ENCODE peak calls at places on chromosome 1, in ten cellular contexts. One of them, this sample, is unnamed.
A peak's percentile ranks its signal among the peaks of the same experiment; 100 is the strongest.

GRCh38 chr1:217275617-217276398 is 355.1 kb downstream of the GPATCH2 start:
- ATAC-seq in memory B cell: no peak
- ATAC-seq in central memory CD8-positive, alpha-beta T cell: no peak
- ATAC-seq in pancreas: no peak
- ATAC-seq in HCT116: peak; percentile 38
- ATAC-seq in right cardiac atrium: no peak
- ATAC-seq in GM23338: no peak
- ATAC-seq in SK-N-SH treated with all-trans-retinoic acid at 6 μM for 48 hours: peak; percentile 73
- ATAC-seq in upper lobe of right lung: no peak
- ATAC-seq in Right ventricle myocardium superior: no peak
- ATAC-seq in this sample: no peak

GRCh38 chr1:91895832-91896556 is 10.0 kb upstream of the TGFBR3 start:
- ATAC-seq in GM23338: no peak
- ATAC-seq in memory B cell: no peak
- ATAC-seq in upper lobe of right lung: no peak
- ATAC-seq in Right ventricle myocardium superior: no peak
- ATAC-seq in central memory CD8-positive, alpha-beta T cell: no peak
- ATAC-seq in right cardiac atrium: no peak
- ATAC-seq in SK-N-SH treated with all-trans-retinoic acid at 6 μM for 48 hours: no peak
- ATAC-seq in HCT116: no peak
- ATAC-seq in pancreas: no peak
- ATAC-seq in this sample: no peak

GRCh38 chr1:203451849-203452784 is 23.5 kb upstream of the PRELP start:
- ATAC-seq in SK-N-SH treated with all-trans-retinoic acid at 6 μM for 48 hours: no peak
- ATAC-seq in HCT116: no peak
- ATAC-seq in upper lobe of right lung: no peak
- ATAC-seq in central memory CD8-positive, alpha-beta T cell: no peak
- ATAC-seq in pancreas: no peak
- ATAC-seq in memory B cell: no peak
- ATAC-seq in right cardiac atrium: no peak
- ATAC-seq in GM23338: no peak
- ATAC-seq in Right ventricle myocardium superior: peak; percentile 19
- ATAC-seq in this sample: no peak

GRCh38 chr1:207128336-207128921 is 24.4 kb downstream of the C4BPA start:
- ATAC-seq in Right ventricle myocardium superior: no peak
- ATAC-seq in right cardiac atrium: no peak
- ATAC-seq in SK-N-SH treated with all-trans-retinoic acid at 6 μM for 48 hours: no peak
- ATAC-seq in GM23338: no peak
- ATAC-seq in upper lobe of right lung: no peak
- ATAC-seq in central memory CD8-positive, alpha-beta T cell: no peak
- ATAC-seq in pancreas: no peak
- ATAC-seq in memory B cell: no peak
- ATAC-seq in HCT116: no peak
- ATAC-seq in this sample: no peak

GRCh38 chr1:197955486-197956394 is 38.6 kb downstream of the LHX9 start:
- ATAC-seq in central memory CD8-positive, alpha-beta T cell: no peak
- ATAC-seq in upper lobe of right lung: peak; percentile 52
- ATAC-seq in GM23338: no peak
- ATAC-seq in Right ventricle myocardium superior: no peak
- ATAC-seq in right cardiac atrium: no peak
- ATAC-seq in HCT116: no peak
- ATAC-seq in memory B cell: no peak
- ATAC-seq in SK-N-SH treated with all-trans-retinoic acid at 6 μM for 48 hours: peak; percentile 80
- ATAC-seq in pancreas: peak; percentile 79
- ATAC-seq in this sample: no peak

GRCh38 chr1:18936814-18937481 is 19.5 kb downstream of the IFFO2 start:
- ATAC-seq in HCT116: no peak
- ATAC-seq in upper lobe of right lung: no peak
- ATAC-seq in pancreas: no peak
- ATAC-seq in GM23338: no peak
- ATAC-seq in central memory CD8-positive, alpha-beta T cell: no peak
- ATAC-seq in SK-N-SH treated with all-trans-retinoic acid at 6 μM for 48 hours: no peak
- ATAC-seq in Right ventricle myocardium superior: no peak
- ATAC-seq in right cardiac atrium: no peak
- ATAC-seq in memory B cell: no peak
- ATAC-seq in this sample: peak; percentile 60

GRCh38 chr1:10502206-10502605 is 27.5 kb downstream of the PEX14 start:
- ATAC-seq in GM23338: no peak
- ATAC-seq in central memory CD8-positive, alpha-beta T cell: no peak
- ATAC-seq in HCT116: no peak
- ATAC-seq in right cardiac atrium: no peak
- ATAC-seq in memory B cell: no peak
- ATAC-seq in upper lobe of right lung: peak; percentile 28
- ATAC-seq in Right ventricle myocardium superior: no peak
- ATAC-seq in pancreas: no peak
- ATAC-seq in SK-N-SH treated with all-trans-retinoic acid at 6 μM for 48 hours: no peak
- ATAC-seq in this sample: no peak

GRCh38 chr1:205346956-205347574 is 9.7 kb downstream of the KLHDC8A start:
- ATAC-seq in Right ventricle myocardium superior: no peak
- ATAC-seq in SK-N-SH treated with all-trans-retinoic acid at 6 μM for 48 hours: no peak
- ATAC-seq in GM23338: no peak
- ATAC-seq in right cardiac atrium: no peak
- ATAC-seq in memory B cell: no peak
- ATAC-seq in upper lobe of right lung: peak; percentile 24
- ATAC-seq in HCT116: no peak
- ATAC-seq in pancreas: no peak
- ATAC-seq in central memory CD8-positive, alpha-beta T cell: no peak
- ATAC-seq in this sample: peak; percentile 24

GRCh38 chr1:5765997-5766913 is 226.0 kb downstream of the NPHP4 start:
- ATAC-seq in HCT116: peak; percentile 27
- ATAC-seq in SK-N-SH treated with all-trans-retinoic acid at 6 μM for 48 hours: no peak
- ATAC-seq in right cardiac atrium: no peak
- ATAC-seq in Right ventricle myocardium superior: no peak
- ATAC-seq in pancreas: no peak
- ATAC-seq in memory B cell: no peak
- ATAC-seq in central memory CD8-positive, alpha-beta T cell: no peak
- ATAC-seq in upper lobe of right lung: peak; percentile 32
- ATAC-seq in GM23338: peak; percentile 17
- ATAC-seq in this sample: peak; percentile 28

GRCh38 chr1:230175839-230176238 is 108.8 kb downstream of the GALNT2 start:
- ATAC-seq in Right ventricle myocardium superior: no peak
- ATAC-seq in central memory CD8-positive, alpha-beta T cell: no peak
- ATAC-seq in upper lobe of right lung: no peak
- ATAC-seq in right cardiac atrium: no peak
- ATAC-seq in pancreas: no peak
- ATAC-seq in HCT116: no peak
- ATAC-seq in memory B cell: no peak
- ATAC-seq in GM23338: no peak
- ATAC-seq in SK-N-SH treated with all-trans-retinoic acid at 6 μM for 48 hours: no peak
- ATAC-seq in this sample: no peak

GRCh38 chr1:19300211-19300610 is 11.6 kb upstream of the AKR7A3 start:
- ATAC-seq in upper lobe of right lung: no peak
- ATAC-seq in memory B cell: no peak
- ATAC-seq in central memory CD8-positive, alpha-beta T cell: no peak
- ATAC-seq in Right ventricle myocardium superior: no peak
- ATAC-seq in HCT116: no peak
- ATAC-seq in GM23338: no peak
- ATAC-seq in SK-N-SH treated with all-trans-retinoic acid at 6 μM for 48 hours: no peak
- ATAC-seq in right cardiac atrium: no peak
- ATAC-seq in pancreas: no peak
- ATAC-seq in this sample: no peak

GRCh38 chr1:117644696-117645311 is 39.0 kb downstream of the TENT5C start:
- ATAC-seq in upper lobe of right lung: peak; percentile 30
- ATAC-seq in right cardiac atrium: no peak
- ATAC-seq in HCT116: no peak
- ATAC-seq in memory B cell: peak; percentile 89
- ATAC-seq in central memory CD8-positive, alpha-beta T cell: peak; percentile 95
- ATAC-seq in GM23338: no peak
- ATAC-seq in SK-N-SH treated with all-trans-retinoic acid at 6 μM for 48 hours: no peak
- ATAC-seq in pancreas: no peak
- ATAC-seq in Right ventricle myocardium superior: no peak
- ATAC-seq in this sample: no peak

GRCh38 chr1:199226163-199226562 is 587.3 kb downstream of the PTPRC start:
- ATAC-seq in SK-N-SH treated with all-trans-retinoic acid at 6 μM for 48 hours: peak; percentile 87
- ATAC-seq in Right ventricle myocardium superior: no peak
- ATAC-seq in GM23338: no peak
- ATAC-seq in pancreas: no peak
- ATAC-seq in memory B cell: peak; percentile 77
- ATAC-seq in right cardiac atrium: no peak
- ATAC-seq in HCT116: no peak
- ATAC-seq in upper lobe of right lung: no peak
- ATAC-seq in central memory CD8-positive, alpha-beta T cell: peak; percentile 95
- ATAC-seq in this sample: no peak

GRCh38 chr1:8660455-8660854 is 157.0 kb downstream of the RERE start:
- ATAC-seq in SK-N-SH treated with all-trans-retinoic acid at 6 μM for 48 hours: peak; percentile 98
- ATAC-seq in central memory CD8-positive, alpha-beta T cell: no peak
- ATAC-seq in Right ventricle myocardium superior: peak; percentile 91
- ATAC-seq in upper lobe of right lung: peak; percentile 55
- ATAC-seq in pancreas: peak; percentile 56
- ATAC-seq in HCT116: no peak
- ATAC-seq in memory B cell: peak; percentile 25
- ATAC-seq in GM23338: peak; percentile 16
- ATAC-seq in right cardiac atrium: peak; percentile 88
- ATAC-seq in this sample: peak; percentile 73

GRCh38 chr1:45883633-45884032 is 80.2 kb downstream of the MAST2 start:
- ATAC-seq in pancreas: no peak
- ATAC-seq in Right ventricle myocardium superior: no peak
- ATAC-seq in SK-N-SH treated with all-trans-retinoic acid at 6 μM for 48 hours: peak; percentile 49
- ATAC-seq in central memory CD8-positive, alpha-beta T cell: no peak
- ATAC-seq in memory B cell: no peak
- ATAC-seq in GM23338: no peak
- ATAC-seq in right cardiac atrium: no peak
- ATAC-seq in upper lobe of right lung: no peak
- ATAC-seq in HCT116: no peak
- ATAC-seq in this sample: no peak

GRCh38 chr1:229440821-229441537 is 7.1 kb upstream of the ACTA1 start:
- ATAC-seq in pancreas: no peak
- ATAC-seq in HCT116: no peak
- ATAC-seq in upper lobe of right lung: no peak
- ATAC-seq in right cardiac atrium: peak; percentile 51
- ATAC-seq in GM23338: no peak
- ATAC-seq in SK-N-SH treated with all-trans-retinoic acid at 6 μM for 48 hours: peak; percentile 64
- ATAC-seq in central memory CD8-positive, alpha-beta T cell: no peak
- ATAC-seq in memory B cell: no peak
- ATAC-seq in Right ventricle myocardium superior: peak; percentile 37
- ATAC-seq in this sample: no peak

GRCh38 chr1:167821356-167821685 is 92.6 kb downstream of the ADCY10 start:
- ATAC-seq in central memory CD8-positive, alpha-beta T cell: no peak
- ATAC-seq in HCT116: no peak
- ATAC-seq in GM23338: no peak
- ATAC-seq in memory B cell: no peak
- ATAC-seq in right cardiac atrium: no peak
- ATAC-seq in SK-N-SH treated with all-trans-retinoic acid at 6 μM for 48 hours: no peak
- ATAC-seq in upper lobe of right lung: no peak
- ATAC-seq in Right ventricle myocardium superior: no peak
- ATAC-seq in pancreas: no peak
- ATAC-seq in this sample: no peak

GRCh38 chr1:32900371-32900955 is 726 bp downstream of the TMEM54 start:
- ATAC-seq in memory B cell: no peak
- ATAC-seq in SK-N-SH treated with all-trans-retinoic acid at 6 μM for 48 hours: peak; percentile 55
- ATAC-seq in Right ventricle myocardium superior: peak; percentile 12
- ATAC-seq in pancreas: peak; percentile 1
- ATAC-seq in right cardiac atrium: peak; percentile 5
- ATAC-seq in central memory CD8-positive, alpha-beta T cell: no peak
- ATAC-seq in upper lobe of right lung: no peak
- ATAC-seq in HCT116: peak; percentile 33
- ATAC-seq in GM23338: peak; percentile 64
- ATAC-seq in this sample: peak; percentile 4

GRCh38 chr1:39572379-39573096 is 4.1 kb downstream of the PABPC4 start:
- ATAC-seq in Right ventricle myocardium superior: no peak
- ATAC-seq in central memory CD8-positive, alpha-beta T cell: no peak
- ATAC-seq in SK-N-SH treated with all-trans-retinoic acid at 6 μM for 48 hours: no peak
- ATAC-seq in pancreas: no peak
- ATAC-seq in HCT116: no peak
- ATAC-seq in right cardiac atrium: no peak
- ATAC-seq in memory B cell: no peak
- ATAC-seq in upper lobe of right lung: no peak
- ATAC-seq in GM23338: no peak
- ATAC-seq in this sample: no peak

GRCh38 chr1:98761238-98761637 is 99.7 kb downstream of the SNX7 start:
- ATAC-seq in SK-N-SH treated with all-trans-retinoic acid at 6 μM for 48 hours: peak; percentile 50
- ATAC-seq in central memory CD8-positive, alpha-beta T cell: no peak
- ATAC-seq in pancreas: no peak
- ATAC-seq in right cardiac atrium: no peak
- ATAC-seq in memory B cell: no peak
- ATAC-seq in Right ventricle myocardium superior: no peak
- ATAC-seq in HCT116: peak; percentile 71
- ATAC-seq in GM23338: peak; percentile 82
- ATAC-seq in upper lobe of right lung: no peak
- ATAC-seq in this sample: no peak

GRCh38 chr1:151405167-151405951 is 6.0 kb downstream of the PSMB4 start:
- ATAC-seq in GM23338: no peak
- ATAC-seq in HCT116: no peak
- ATAC-seq in right cardiac atrium: peak; percentile 50
- ATAC-seq in Right ventricle myocardium superior: peak; percentile 63
- ATAC-seq in upper lobe of right lung: peak; percentile 13
- ATAC-seq in SK-N-SH treated with all-trans-retinoic acid at 6 μM for 48 hours: no peak
- ATAC-seq in central memory CD8-positive, alpha-beta T cell: no peak
- ATAC-seq in pancreas: no peak
- ATAC-seq in memory B cell: no peak
- ATAC-seq in this sample: no peak

GRCh38 chr1:53516181-53516580 is 57.0 kb downstream of the DMRTB1 start:
- ATAC-seq in memory B cell: no peak
- ATAC-seq in pancreas: no peak
- ATAC-seq in central memory CD8-positive, alpha-beta T cell: no peak
- ATAC-seq in SK-N-SH treated with all-trans-retinoic acid at 6 μM for 48 hours: no peak
- ATAC-seq in upper lobe of right lung: no peak
- ATAC-seq in HCT116: no peak
- ATAC-seq in GM23338: no peak
- ATAC-seq in right cardiac atrium: no peak
- ATAC-seq in Right ventricle myocardium superior: no peak
- ATAC-seq in this sample: no peak

GRCh38 chr1:192814805-192815204 is 6.0 kb downstream of the RGS2 start:
- ATAC-seq in upper lobe of right lung: peak; percentile 68
- ATAC-seq in right cardiac atrium: peak; percentile 48
- ATAC-seq in central memory CD8-positive, alpha-beta T cell: no peak
- ATAC-seq in Right ventricle myocardium superior: no peak
- ATAC-seq in pancreas: no peak
- ATAC-seq in memory B cell: no peak
- ATAC-seq in SK-N-SH treated with all-trans-retinoic acid at 6 μM for 48 hours: peak; percentile 15
- ATAC-seq in HCT116: no peak
- ATAC-seq in GM23338: no peak
- ATAC-seq in this sample: no peak

GRCh38 chr1:119799599-119800177 is 11.6 kb downstream of the REG4 start:
- ATAC-seq in right cardiac atrium: no peak
- ATAC-seq in memory B cell: no peak
- ATAC-seq in pancreas: peak; percentile 84
- ATAC-seq in Right ventricle myocardium superior: no peak
- ATAC-seq in central memory CD8-positive, alpha-beta T cell: no peak
- ATAC-seq in GM23338: no peak
- ATAC-seq in SK-N-SH treated with all-trans-retinoic acid at 6 μM for 48 hours: no peak
- ATAC-seq in HCT116: no peak
- ATAC-seq in upper lobe of right lung: no peak
- ATAC-seq in this sample: no peak

GRCh38 chr1:247298124-247298481 is 33.6 kb downstream of the ZNF496 start:
- ATAC-seq in GM23338: no peak
- ATAC-seq in Right ventricle myocardium superior: no peak
- ATAC-seq in memory B cell: no peak
- ATAC-seq in HCT116: no peak
- ATAC-seq in central memory CD8-positive, alpha-beta T cell: no peak
- ATAC-seq in pancreas: no peak
- ATAC-seq in upper lobe of right lung: no peak
- ATAC-seq in SK-N-SH treated with all-trans-retinoic acid at 6 μM for 48 hours: no peak
- ATAC-seq in right cardiac atrium: no peak
- ATAC-seq in this sample: no peak

GRCh38 chr1:172867216-172867828 is 183.4 kb downstream of the TNFSF18 start:
- ATAC-seq in SK-N-SH treated with all-trans-retinoic acid at 6 μM for 48 hours: no peak
- ATAC-seq in upper lobe of right lung: no peak
- ATAC-seq in HCT116: no peak
- ATAC-seq in pancreas: no peak
- ATAC-seq in Right ventricle myocardium superior: no peak
- ATAC-seq in central memory CD8-positive, alpha-beta T cell: peak; percentile 64
- ATAC-seq in right cardiac atrium: no peak
- ATAC-seq in GM23338: no peak
- ATAC-seq in memory B cell: no peak
- ATAC-seq in this sample: no peak

GRCh38 chr1:154923695-154924094 is 12.8 kb downstream of the PMVK start:
- ATAC-seq in GM23338: no peak
- ATAC-seq in pancreas: no peak
- ATAC-seq in Right ventricle myocardium superior: no peak
- ATAC-seq in SK-N-SH treated with all-trans-retinoic acid at 6 μM for 48 hours: no peak
- ATAC-seq in right cardiac atrium: no peak
- ATAC-seq in HCT116: no peak
- ATAC-seq in upper lobe of right lung: peak; percentile 45
- ATAC-seq in memory B cell: no peak
- ATAC-seq in central memory CD8-positive, alpha-beta T cell: no peak
- ATAC-seq in this sample: no peak

GRCh38 chr1:150389650-150390049 is 25.7 kb downstream of the RPRD2 start:
- ATAC-seq in HCT116: no peak
- ATAC-seq in central memory CD8-positive, alpha-beta T cell: no peak
- ATAC-seq in pancreas: peak; percentile 65
- ATAC-seq in GM23338: no peak
- ATAC-seq in upper lobe of right lung: no peak
- ATAC-seq in SK-N-SH treated with all-trans-retinoic acid at 6 μM for 48 hours: no peak
- ATAC-seq in memory B cell: no peak
- ATAC-seq in right cardiac atrium: no peak
- ATAC-seq in Right ventricle myocardium superior: no peak
- ATAC-seq in this sample: peak; percentile 48

This sample was measured in esophagus mucosa.